ENCODE peak calls at places on chromosomes 12 and 14, in six cellular contexts. B is gastrocnemius medialis, G is H9, C is A673, T is colonic mucosa, Y is A549. R is an unnamed sample. For H3K4me1 and H3K9me3, the result is how much of the 10 kb centered on the place peaks cover.

GRCh38 chr14:88630565-88630964 is 67.7 kb downstream of the ZC3H14 start:
- DNase-seq in B (no peak), G (no peak), C (no peak), T (no peak), Y (no peak), R (no peak)

GRCh38 chr14:66650491-66650911 is 142.6 kb downstream of the GPHN start:
- DNase-seq in B (no peak), G (no peak), C (no peak), T (no peak), Y (no peak), R (no peak)

GRCh38 chr12:13219320-13219719 is 22.8 kb downstream of the EMP1 start:
- DNase-seq in B (no peak), G (no peak), C (no peak), T (no peak), Y (no peak), R (no peak)

GRCh38 chr14:103021817-103022668 is 35.3 kb downstream of the CDC42BPB start:
- DNase-seq in B (no peak), G (no peak), C (no peak), T (no peak), Y (no peak), R (no peak)

GRCh38 chr12:90090929-90091651 is 382.5 kb upstream of the ATP2B1 start:
- DNase-seq in B (no peak), G (no peak), C (peak), T (peak), Y (peak), R (peak)

GRCh38 chr12:22518067-22518719 is 26.1 kb downstream of the C2CD5 start:
- DNase-seq in B (no peak), G (no peak), C (no peak), T (peak), Y (no peak), R (no peak)

GRCh38 chr14:69081271-69081670 is 71.6 kb downstream of the DCAF5 start:
- DNase-seq in B (no peak), G (no peak), C (no peak), T (no peak), Y (no peak), R (no peak)

GRCh38 chr12:41959271-41959670 is 185.4 kb downstream of the GXYLT1 start:
- DNase-seq in B (no peak), G (no peak), C (no peak), T (no peak), Y (no peak), R (no peak)

GRCh38 chr14:90541076-90541634 is 144.3 kb downstream of the CALM1 start:
- DNase-seq in B (no peak), G (no peak), C (no peak), T (no peak), Y (no peak), R (no peak)

GRCh38 chr12:91717804-91718203 is 427.8 kb downstream of the BTG1 start:
- DNase-seq in B (no peak), G (no peak), C (no peak), T (no peak), Y (no peak), R (no peak)

GRCh38 chr14:77889971-77890442 is 90.1 kb downstream of the ADCK1 start:
- DNase-seq in B (no peak), G (no peak), C (no peak), T (no peak), Y (no peak), R (no peak)

GRCh38 chr12:48716493-48717251 is at the start of gene CCNT1:
- DNase-seq in B (peak), G (peak), C (peak), T (peak), Y (peak), R (peak)
- TF ChIP-seq CTCF in B (peak), G (peak), C (no peak), T (peak), Y (no peak), R (peak)

GRCh38 chr12:72574138-72574537 is 302.0 kb downstream of the TRHDE start:
- DNase-seq in B (no peak), G (no peak), C (no peak), T (no peak), Y (no peak), R (no peak)

DNA sequence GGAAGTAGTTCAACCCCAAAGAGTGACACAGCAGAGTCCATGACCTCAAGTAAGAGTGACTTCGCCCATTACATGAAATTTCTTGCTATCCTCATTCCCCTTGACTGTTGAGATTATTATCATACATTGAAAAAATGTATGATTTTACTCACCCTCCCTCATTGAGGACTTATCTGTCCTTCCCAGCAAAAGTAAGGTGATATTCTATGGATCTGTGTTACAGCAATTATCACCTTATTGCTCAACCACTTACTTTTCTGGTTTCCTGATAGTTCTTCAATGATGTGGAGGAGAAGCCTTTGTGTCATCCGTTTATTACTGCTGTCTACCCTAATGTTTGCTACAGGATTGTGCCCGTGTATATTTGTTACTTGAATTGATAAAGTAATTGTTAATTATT is 306.2 kb downstream of the TRHDE start:
- DNase-seq in B (no peak), G (no peak), C (no peak), T (no peak), Y (no peak), R (no peak)
- H3K4me1 ChIP-seq in B (under half), G (under half), C (under half), T (under half), Y (under half), R (under half)

GRCh38 chr14:26960049-26960688 is 362.3 kb upstream of the NOVA1 start:
- DNase-seq in B (no peak), G (no peak), C (no peak), T (no peak), Y (no peak), R (peak)
- H3K9me3 ChIP-seq in B (under half), G (under half), C (under half), T (under half), Y (under half), R (under half)

DNA sequence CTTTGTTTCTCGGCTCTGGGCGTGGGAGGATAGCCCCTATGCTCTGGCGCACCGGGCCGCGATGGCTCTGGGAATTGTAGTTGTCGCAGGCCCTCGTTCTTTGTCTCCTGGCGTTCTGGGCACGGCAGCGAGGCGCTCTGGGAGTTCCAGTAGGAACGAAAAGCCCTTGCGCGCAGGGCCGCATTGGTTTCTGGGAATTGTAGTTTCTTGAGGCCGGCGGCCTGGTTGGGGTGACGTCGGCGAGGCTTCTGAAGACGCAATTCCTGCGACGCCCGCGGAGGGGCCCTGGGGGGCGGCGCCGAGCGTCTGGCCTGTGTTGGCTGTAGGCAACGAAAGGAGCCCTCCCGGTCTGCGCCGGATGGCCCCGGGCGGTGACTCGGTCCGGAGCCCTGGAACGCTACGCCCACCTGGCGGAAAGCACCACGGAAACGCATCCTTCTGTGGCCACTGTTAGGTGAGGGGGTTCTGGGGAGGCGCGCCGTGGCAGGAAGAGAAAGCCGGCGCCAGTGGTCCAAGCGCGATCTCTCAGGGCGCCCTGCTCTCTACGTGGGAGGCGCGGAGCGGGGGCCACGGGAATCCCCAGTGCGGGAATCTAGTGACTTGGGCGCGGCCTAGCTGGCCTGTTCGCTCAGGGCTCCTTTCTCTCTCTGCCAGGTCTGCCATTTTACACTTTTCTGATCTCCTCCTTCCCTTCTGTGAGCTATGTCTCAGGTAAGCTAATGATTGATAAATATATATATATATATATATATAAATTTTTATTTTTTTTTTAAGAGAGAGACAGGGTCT is at the start of gene ZNF140:
- DNase-seq in B (peak), G (peak), C (peak), T (peak), Y (peak), R (peak)
- TF ChIP-seq CTCF in B (peak), G (peak), C (peak), T (peak), Y (no peak), R (peak)

DNA sequence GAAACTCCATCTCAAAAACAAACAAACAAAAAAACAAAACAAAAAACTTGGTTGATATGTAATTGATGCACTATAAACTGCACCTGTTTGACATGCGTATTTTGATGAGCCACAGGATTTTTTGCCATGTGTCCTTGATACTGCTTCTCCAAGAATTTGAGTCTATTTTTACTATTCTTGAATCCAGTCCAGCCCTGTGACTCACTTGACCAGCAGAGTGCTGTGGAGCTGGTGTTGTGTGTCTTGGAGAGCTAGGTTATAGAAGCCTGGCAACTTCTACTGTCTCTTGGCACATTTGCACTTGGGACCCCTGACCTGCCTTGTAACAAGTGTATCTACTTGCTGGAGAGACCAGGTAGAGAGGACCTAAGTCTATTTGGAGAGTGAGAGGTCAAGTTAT is 52.0 kb downstream of the KLRG1 start:
- DNase-seq in B (peak), G (no peak), C (no peak), T (no peak), Y (no peak), R (no peak)
- H3K4me1 ChIP-seq in B (under half), G (under half), C (under half), T (under half), Y (under half), R (under half)

DNA sequence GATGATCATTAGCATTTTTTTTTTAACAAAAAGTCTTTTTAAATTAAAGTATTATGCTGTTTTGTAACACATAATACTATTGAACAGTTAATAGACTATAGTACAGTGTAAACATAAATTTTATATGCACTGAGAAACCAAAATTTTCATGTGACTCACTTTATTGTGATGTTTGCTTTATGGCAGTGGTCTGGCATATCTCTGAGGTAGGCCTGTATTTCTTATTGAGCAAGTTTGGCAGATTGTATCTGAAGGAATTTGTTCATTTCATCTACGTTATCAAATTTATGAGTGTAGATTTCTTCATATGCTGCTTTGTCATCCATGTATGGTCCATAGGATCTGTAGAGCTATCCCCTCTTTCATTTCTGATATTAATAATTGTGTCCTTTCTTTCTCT is 78.8 kb upstream of the PDE3A start:
- DNase-seq in B (no peak), G (no peak), C (no peak), T (no peak), Y (no peak), R (no peak)
- H3K9me3 ChIP-seq in B (under half), G (under half), C (under half), T (under half), Y (under half), R (under half)

R was measured in endodermal cell.